ENCODE peak calls at places on chromosome 6, in eight cellular contexts. G is activated B cell treated with CpG ODN at 0.5 μM for 24 hours, C is tibial nerve, D is AG04450, K is colonic mucosa, Y is thoracic aorta, F is glutamatergic neuron, X is B cell. H is an unnamed sample.

GRCh38 chr6:98812220-98812619 is 22.2 kb upstream of the POU3F2 start:
- DNase-seq in G (no peak), C (no peak), D (no peak), K (no peak), Y (no peak), F (no peak), X (no peak), H (no peak)

GRCh38 chr6:160042014-160042773 is 73.3 kb downstream of the IGF2R start:
- DNase-seq in G (no peak), C (no peak), D (no peak), K (no peak), Y (no peak), F (no peak), X (no peak), H (no peak)

GRCh38 chr6:139882977-139883728 is 508.7 kb upstream of the CITED2 start:
- DNase-seq in G (no peak), C (no peak), D (no peak), K (no peak), Y (no peak), F (no peak), X (no peak), H (no peak)

GRCh38 chr6:123802351-123802696 is 1.3 kb upstream of the NKAIN2 start:
- DNase-seq in G (no peak), C (no peak), D (no peak), K (no peak), Y (no peak), F (no peak), X (no peak), H (no peak)

GRCh38 chr6:87756858-87757257 is 54.8 kb upstream of the AKIRIN2 start:
- DNase-seq in G (peak), C (no peak), D (peak), K (no peak), Y (no peak), F (no peak), X (peak), H (peak)

GRCh38 chr6:32177182-32177787 is 920 bp upstream of the RNF5 start:
- DNase-seq in G (no peak), C (no peak), D (no peak), K (peak), Y (no peak), F (no peak), X (no peak), H (peak)

GRCh38 chr6:135995160-135995898 is 143.8 kb downstream of the PDE7B start:
- DNase-seq in G (no peak), C (no peak), D (peak), K (no peak), Y (no peak), F (no peak), X (no peak), H (no peak)

GRCh38 chr6:125044066-125044465 is 81.8 kb downstream of the RNF217 start:
- DNase-seq in G (no peak), C (no peak), D (no peak), K (no peak), Y (no peak), F (no peak), X (no peak), H (no peak)

GRCh38 chr6:44800171-44800671 is 412.7 kb downstream of the CDC5L start:
- DNase-seq in G (no peak), C (no peak), D (no peak), K (no peak), Y (no peak), F (no peak), X (no peak), H (no peak)

GRCh38 chr6:18154507-18155272 is at the start of gene TPMT:
- DNase-seq in G (no peak), C (no peak), D (no peak), K (peak), Y (no peak), F (peak), X (no peak), H (peak)

GRCh38 chr6:108598316-108598863 is 37.7 kb downstream of the FOXO3 start:
- DNase-seq in G (no peak), C (no peak), D (no peak), K (no peak), Y (no peak), F (no peak), X (no peak), H (peak)

GRCh38 chr6:53410508-53411258 is 61.9 kb upstream of the ELOVL5 start:
- DNase-seq in G (peak), C (no peak), D (no peak), K (peak), Y (no peak), F (peak), X (peak), H (peak)

GRCh38 chr6:2351807-2352431 is 106.5 kb upstream of the GMDS start:
- DNase-seq in G (no peak), C (no peak), D (peak), K (no peak), Y (no peak), F (no peak), X (no peak), H (no peak)

GRCh38 chr6:27592107-27592480 is 119.2 kb upstream of the ZNF184 start:
- DNase-seq in G (no peak), C (no peak), D (no peak), K (no peak), Y (no peak), F (no peak), X (no peak), H (no peak)

GRCh38 chr6:126182650-126183311 is 157.1 kb upstream of the CENPW start:
- DNase-seq in G (no peak), C (no peak), D (no peak), K (no peak), Y (no peak), F (no peak), X (no peak), H (no peak)
- TF ChIP-seq CTCF in G (no peak), C (no peak), D (no peak), K (no peak), Y (no peak), F (no peak), X (no peak), H (no peak)

DNA sequence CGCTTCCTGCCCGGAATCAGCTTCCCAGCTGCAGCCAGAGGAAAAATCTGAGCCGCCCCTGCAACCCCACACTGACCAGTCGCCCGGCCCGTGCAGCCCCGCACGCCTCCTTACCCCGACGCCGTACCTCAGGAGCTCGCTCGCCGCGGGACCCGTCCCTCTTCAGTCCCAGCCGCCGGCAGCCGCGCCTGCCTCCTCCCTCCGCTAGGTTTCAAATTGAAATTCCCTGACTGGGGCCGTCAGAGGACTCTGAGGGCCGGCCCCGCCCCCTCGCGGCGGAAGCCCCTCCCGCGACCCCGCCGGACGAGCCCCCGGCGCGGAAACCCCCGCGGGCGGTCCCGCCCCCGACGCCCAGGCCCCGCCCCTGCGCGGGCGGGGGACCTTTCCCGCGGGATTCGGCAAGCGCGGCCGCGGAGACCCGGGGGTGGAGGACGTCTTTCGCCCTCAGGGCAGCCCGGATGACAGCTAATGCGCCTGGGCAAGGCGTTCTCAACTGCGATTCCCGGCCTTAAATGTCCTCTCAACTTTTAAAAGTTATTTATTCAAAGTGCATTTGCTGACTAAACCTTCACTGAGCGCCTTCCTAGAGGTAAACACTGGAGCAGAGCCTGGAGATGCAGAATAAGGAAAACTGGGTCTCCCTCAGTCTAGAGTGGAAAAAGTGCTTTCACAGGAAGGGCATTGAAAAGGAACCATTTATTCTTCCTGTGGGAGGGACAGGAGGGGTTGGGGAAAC is at the start of gene EPB41L2:
- DNase-seq in G (peak), C (peak), D (peak), K (peak), Y (peak), F (peak), X (peak), H (peak)
- TF ChIP-seq CTCF in G (no peak), C (peak), D (peak), K (no peak), Y (peak), F (peak), X (peak), H (no peak)

GRCh38 chr6:21522773-21523490 is 70.6 kb upstream of the SOX4 start:
- DNase-seq in G (no peak), C (no peak), D (no peak), K (no peak), Y (no peak), F (peak), X (no peak), H (no peak)
- TF ChIP-seq CTCF in G (no peak), C (no peak), D (no peak), K (no peak), Y (no peak), F (peak), X (no peak), H (no peak)

GRCh38 chr6:141195251-141195832 is 937.4 kb upstream of the GJE1 start:
- DNase-seq in G (no peak), C (no peak), D (no peak), K (no peak), Y (no peak), F (no peak), X (no peak), H (no peak)
- TF ChIP-seq CTCF in G (no peak), C (no peak), D (no peak), K (no peak), Y (no peak), F (no peak), X (no peak), H (no peak)

GRCh38 chr6:33490198-33490597 is 35.8 kb downstream of the ZBTB9 start:
- DNase-seq in G (no peak), C (no peak), D (no peak), K (no peak), Y (no peak), F (no peak), X (no peak), H (no peak)
- TF ChIP-seq CTCF in G (no peak), C (no peak), D (no peak), K (no peak), Y (no peak), F (no peak), X (no peak), H (no peak)

DNA sequence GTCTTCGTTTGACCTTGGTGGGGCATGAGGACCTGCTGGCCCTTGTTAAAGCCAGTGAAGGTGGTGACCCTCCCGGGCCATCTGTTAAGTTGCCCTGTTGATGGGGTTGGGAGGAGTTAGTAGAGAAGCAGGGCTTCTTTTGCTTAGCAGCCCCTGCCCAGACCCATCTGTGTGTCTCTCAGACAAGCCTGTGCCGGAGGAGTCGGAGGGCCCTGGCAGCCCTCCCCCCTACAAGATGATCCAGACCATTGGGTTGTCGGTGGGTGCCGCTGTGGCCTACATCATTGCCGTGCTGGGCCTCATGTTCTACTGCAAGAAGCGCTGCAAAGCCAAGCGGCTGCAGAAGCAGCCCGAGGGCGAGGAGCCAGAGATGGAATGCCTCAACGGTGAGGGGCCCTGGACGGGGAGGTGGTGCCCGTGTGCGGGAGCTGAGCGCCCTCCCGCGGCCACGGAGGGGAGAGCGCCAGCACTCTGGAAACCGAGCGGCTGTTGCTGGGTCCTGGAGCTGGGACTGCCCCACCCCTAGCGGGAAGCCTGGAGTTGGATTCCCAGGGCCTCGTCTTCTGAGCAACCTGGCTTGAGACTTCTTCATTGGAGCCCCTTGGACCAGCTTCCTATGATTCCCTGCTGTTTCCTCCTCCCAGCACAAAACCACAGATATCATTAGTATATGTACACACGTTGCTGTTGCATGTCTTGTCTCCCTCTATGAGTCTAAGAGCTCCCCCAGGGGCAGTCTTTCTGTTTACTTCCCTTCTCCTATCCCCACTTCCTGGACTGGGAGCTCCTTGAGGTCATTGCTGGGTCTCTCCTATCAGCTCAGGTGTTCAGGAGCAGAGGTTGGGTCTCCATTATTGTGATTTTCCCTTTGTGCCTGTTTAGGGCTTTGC is 27.6 kb upstream of the SRF start:
- DNase-seq in G (peak), C (peak), D (peak), K (peak), Y (peak), F (peak), X (peak), H (peak)
- TF ChIP-seq CTCF in G (no peak), C (peak), D (peak), K (peak), Y (peak), F (peak), X (peak), H (peak)

H was measured in activated CD8-positive, alpha-beta T cell treated with anti-CD3 and anti-CD28 coated beads for 36 hours.